ENCODE peak calls at places on chromosomes 16 and 17, in ten cellular contexts. U is spleen, I is iPS DF 6.9, F is psoas muscle, O is Caco-2, J is left ventricle myocardium inferior, P is esophagus muscularis mucosa, B is lung, E is brain microvascular endothelial cell, H is ovary. V is an unnamed sample.

GRCh38 chr16:31063843-31064611 is 10.0 kb downstream of the ZNF668 start:
- DNase-seq in U (no peak), I (no peak), F (peak; percentile 55), O (no peak), J (no peak), P (no peak), B (no peak), E (no peak), H (no peak), V (no peak)

GRCh38 chr17:55089955-55090573 is 121.5 kb downstream of the STXBP4 start:
- DNase-seq in U (no peak), I (no peak), F (no peak), O (peak; percentile 4), J (no peak), P (no peak), B (no peak), E (peak; percentile 4), H (no peak), V (peak; percentile 58)

GRCh38 chr17:82334622-82335394 is 1.2 kb upstream of the SECTM1 start:
- DNase-seq in U (peak; percentile 87), I (no peak), F (peak; percentile 52), O (no peak), J (no peak), P (no peak), B (no peak), E (no peak), H (no peak), V (peak; percentile 20)

GRCh38 chr17:73591278-73592078 is 52.8 kb downstream of the SDK2 start:
- DNase-seq in U (peak; percentile 92), I (no peak), F (no peak), O (no peak), J (no peak), P (no peak), B (peak; percentile 30), E (no peak), H (no peak), V (no peak)

GRCh38 chr17:31067699-31068184 is 27.0 kb upstream of the NF1 start:
- DNase-seq in U (no peak), I (no peak), F (no peak), O (peak; percentile 53), J (no peak), P (no peak), B (no peak), E (peak; percentile 59), H (no peak), V (peak; percentile 91)

GRCh38 chr17:20228410-20228809 is 219.3 kb downstream of the SPECC1 start:
- DNase-seq in U (no peak), I (no peak), F (no peak), O (no peak), J (no peak), P (no peak), B (no peak), E (no peak), H (no peak), V (no peak)

GRCh38 chr17:34291721-34292348 is 6.3 kb downstream of the CCL11 start:
- DNase-seq in U (no peak), I (no peak), F (no peak), O (no peak), J (no peak), P (no peak), B (no peak), E (no peak), H (no peak), V (peak; percentile 61)

GRCh38 chr17:81683584-81684441 is at the start of the genes ARL16 and HGS:
- DNase-seq in U (peak; percentile 98), I (peak; percentile 95), F (peak; percentile 99), O (peak; percentile 99), J (peak; percentile 97), P (peak; percentile 99), B (peak; percentile 97), E (peak; percentile 99), H (peak; percentile 97), V (peak; percentile 94)

GRCh38 chr16:17070882-17071592 is 399.7 kb downstream of the XYLT1 start:
- DNase-seq in U (peak; percentile 87), I (no peak), F (no peak), O (no peak), J (no peak), P (no peak), B (no peak), E (no peak), H (peak; percentile 11), V (peak; percentile 13)

GRCh38 chr16:4474192-4474961 is at the start of gene NMRAL1:
- DNase-seq in U (peak; percentile 95), I (peak; percentile 84), F (peak; percentile 93), O (peak; percentile 96), J (peak; percentile 91), P (peak; percentile 98), B (peak; percentile 92), E (peak; percentile 88), H (peak; percentile 93), V (peak; percentile 87)

GRCh38 chr17:62714016-62714777 is 86.7 kb downstream of the MRC2 start:
- DNase-seq in U (no peak), I (no peak), F (no peak), O (no peak), J (no peak), P (no peak), B (no peak), E (peak; percentile 36), H (no peak), V (peak; percentile 37)

GRCh38 chr17:10730956-10731879 is 1.4 kb upstream of the TMEM220 start:
- DNase-seq in U (no peak), I (no peak), F (no peak), O (no peak), J (no peak), P (no peak), B (no peak), E (no peak), H (peak; percentile 33), V (no peak)

GRCh38 chr17:2250140-2251095 is 53.2 kb downstream of the SMG6 start:
- DNase-seq in U (no peak), I (no peak), F (no peak), O (no peak), J (no peak), P (no peak), B (no peak), E (no peak), H (no peak), V (no peak)

GRCh38 chr17:81685108-81685507 is 1.3 kb downstream of the HGS start:
- DNase-seq in U (no peak), I (no peak), F (peak; percentile 50), O (no peak), J (no peak), P (no peak), B (no peak), E (peak; percentile 73), H (no peak), V (peak; percentile 85)

GRCh38 chr17:80455328-80455710 is 21.1 kb downstream of the NPTX1 start:
- DNase-seq in U (no peak), I (no peak), F (peak; percentile 82), O (no peak), J (no peak), P (no peak), B (no peak), E (peak; percentile 38), H (no peak), V (no peak)

GRCh38 chr17:80453980-80454556 is 22.3 kb downstream of the NPTX1 start:
- DNase-seq in U (no peak), I (no peak), F (peak; percentile 55), O (peak; percentile 27), J (no peak), P (no peak), B (no peak), E (no peak), H (no peak), V (no peak)

GRCh38 chr17:80452173-80452915 is 24.1 kb downstream of the NPTX1 start:
- DNase-seq in U (no peak), I (no peak), F (peak; percentile 50), O (no peak), J (no peak), P (no peak), B (no peak), E (no peak), H (no peak), V (no peak)

GRCh38 chr17:80454557-80455327 is 21.7 kb downstream of the NPTX1 start:
- DNase-seq in U (peak; percentile 99), I (peak; percentile 90), F (peak; percentile 99), O (peak; percentile 98), J (peak; percentile 97), P (peak; percentile 98), B (peak; percentile 97), E (peak; percentile 92), H (peak; percentile 96), V (peak; percentile 82)

GRCh38 chr17:80453126-80453979 is 23.1 kb downstream of the NPTX1 start:
- DNase-seq in U (no peak), I (no peak), F (peak; percentile 33), O (no peak), J (no peak), P (no peak), B (no peak), E (no peak), H (no peak), V (no peak)
- H3K4me3 ChIP-seq in U (peak overlapping the region; percentile 56), I (peak overlapping the region; percentile 37), F (peak overlapping the region; percentile 79), O (peak overlapping the region; percentile 91), J (peak overlapping the region; percentile 87), P (peak overlapping the region; percentile 75), B (no peak overlapping the region), E (no peak overlapping the region), H (no peak overlapping the region), V (no peak overlapping the region)

GRCh38 chr16:85718682-85719081 is 29.9 kb upstream of the GINS2 start:
- DNase-seq in U (no peak), I (no peak), F (no peak), O (peak; percentile 78), J (no peak), P (no peak), B (no peak), E (no peak), H (no peak), V (peak; percentile 35)
- H3K36me3 ChIP-seq in U (no peaks in the 10 kb centered on the region), I (no peaks in the 10 kb centered on the region), F (no peaks in the 10 kb centered on the region), O (no peaks in the 10 kb centered on the region), J (no peaks in the 10 kb centered on the region), P (no peaks in the 10 kb centered on the region), B (no peaks in the 10 kb centered on the region), E (no peaks in the 10 kb centered on the region), H (no peaks in the 10 kb centered on the region), V (peaks cover 10% of the 10 kb centered on the region)

GRCh38 chr17:17943281-17943984 is 28.8 kb downstream of the TOM1L2 start:
- DNase-seq in U (no peak), I (no peak), F (no peak), O (no peak), J (no peak), P (no peak), B (no peak), E (no peak), H (no peak), V (no peak)
- H3K4me3 ChIP-seq in U (no peak overlapping the region), I (no peak overlapping the region), F (no peak overlapping the region), O (no peak overlapping the region), J (no peak overlapping the region), P (no peak overlapping the region), B (no peak overlapping the region), E (no peak overlapping the region), H (no peak overlapping the region), V (no peak overlapping the region)

DNA sequence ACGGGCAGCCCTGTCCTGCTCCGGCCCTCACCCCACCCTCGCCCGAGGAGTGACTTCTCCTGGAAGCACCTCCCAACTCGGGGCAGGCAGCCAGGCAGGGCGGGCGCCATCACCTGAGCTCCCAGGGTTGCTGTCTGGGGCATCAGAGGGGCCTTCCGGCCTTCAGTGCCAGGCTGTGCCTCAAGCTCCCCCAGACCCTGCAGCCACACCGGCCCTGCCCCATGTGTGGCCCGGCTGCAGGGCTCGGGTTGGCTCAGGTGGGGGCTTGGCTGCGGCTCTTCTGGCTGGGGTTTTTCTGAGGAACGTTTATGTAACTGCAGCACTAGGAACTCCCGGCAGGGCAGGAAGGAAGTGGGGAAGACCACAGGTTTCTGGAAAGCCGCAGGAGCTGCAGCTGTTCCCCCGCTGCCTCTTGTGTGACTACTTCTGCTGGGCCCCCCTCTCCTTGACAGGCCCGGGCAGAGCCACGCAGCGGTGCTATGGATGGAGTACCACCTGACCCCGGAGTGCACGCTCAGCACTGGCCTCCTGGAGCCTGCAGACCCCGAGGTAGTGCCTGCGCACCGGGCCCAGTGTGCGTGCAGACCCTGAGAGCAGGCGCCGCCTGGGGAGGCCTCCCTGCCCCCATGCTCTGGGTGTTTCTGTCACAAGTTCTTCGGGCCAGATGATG is 45.6 kb downstream of the PRMT7 start:
- DNase-seq in U (no peak), I (no peak), F (no peak), O (no peak), J (no peak), P (no peak), B (no peak), E (no peak), H (no peak), V (no peak)
- H3K36me3 ChIP-seq in U (peaks cover 98% of the 10 kb centered on the region), I (peaks cover 33% of the 10 kb centered on the region), F (peaks cover 93% of the 10 kb centered on the region), O (peaks cover 3% of the 10 kb centered on the region), J (peaks cover 82% of the 10 kb centered on the region), P (peaks cover 50% of the 10 kb centered on the region), B (peaks cover 81% of the 10 kb centered on the region), E (peaks cover 32% of the 10 kb centered on the region), H (peaks cover 5% of the 10 kb centered on the region), V (peaks cover 21% of the 10 kb centered on the region)

V was measured in bronchial epithelial cell.